ENCODE peak calls at places on chromosomes 16 and 17, in seven cellular contexts. P, Z, I, U, Y, Q and A are unnamed samples.

GRCh38 chr16:12137344-12138094 is 161.0 kb downstream of the SNX29 start:
- ATAC-seq in P (no peak), Z (no peak), I (no peak), U (no peak), Y (peak), Q (peak), A (no peak)

GRCh38 chr16:22685162-22685830 is 128.7 kb upstream of the HS3ST2 start:
- ATAC-seq in P (peak), Z (no peak), I (no peak), U (no peak), Y (peak), Q (peak), A (peak)

GRCh38 chr17:50911890-50912289 is 45.7 kb upstream of the TOB1 start:
- ATAC-seq in P (no peak), Z (no peak), I (peak), U (no peak), Y (no peak), Q (no peak), A (no peak)

GRCh38 chr16:17294856-17295255 is 175.9 kb downstream of the XYLT1 start:
- ATAC-seq in P (peak), Z (no peak), I (no peak), U (no peak), Y (no peak), Q (no peak), A (no peak)

GRCh38 chr17:77345260-77345910 is 204.6 kb downstream of the SEC14L1 start:
- ATAC-seq in P (no peak), Z (no peak), I (peak), U (no peak), Y (peak), Q (peak), A (no peak)

GRCh38 chr16:50666658-50667496 is 14.2 kb downstream of the SNX20 start:
- ATAC-seq in P (peak), Z (peak), I (no peak), U (peak), Y (no peak), Q (no peak), A (peak)

GRCh38 chr16:35182043-35182677 is 1722.7 kb downstream of the TP53TG3F start:
- ATAC-seq in P (no peak), Z (no peak), I (no peak), U (no peak), Y (no peak), Q (no peak), A (no peak)

GRCh38 chr17:4678448-4679026 is 25.4 kb downstream of the PELP1 start:
- ATAC-seq in P (peak), Z (peak), I (peak), U (peak), Y (no peak), Q (peak), A (peak)

GRCh38 chr17:27771576-27771975 is 28.8 kb downstream of the NOS2 start:
- ATAC-seq in P (no peak), Z (no peak), I (no peak), U (no peak), Y (no peak), Q (no peak), A (no peak)

GRCh38 chr17:7080445-7081041 is 492 bp upstream of the CLEC10A start:
- ATAC-seq in P (peak), Z (no peak), I (no peak), U (no peak), Y (peak), Q (peak), A (no peak)

GRCh38 chr16:88508868-88509748 is 56.0 kb downstream of the ZFPM1 start:
- ATAC-seq in P (no peak), Z (no peak), I (no peak), U (no peak), Y (no peak), Q (peak), A (peak)

GRCh38 chr17:4101127-4101798 is 41.6 kb downstream of the ZZEF1 start:
- ATAC-seq in P (peak), Z (no peak), I (peak), U (no peak), Y (peak), Q (peak), A (peak)

GRCh38 chr17:62995377-62995885 is 29.4 kb downstream of the TANC2 start:
- ATAC-seq in P (peak), Z (peak), I (peak), U (peak), Y (peak), Q (peak), A (no peak)

GRCh38 chr16:76059186-76059585 is 218.0 kb upstream of the CNTNAP4 start:
- ATAC-seq in P (no peak), Z (no peak), I (no peak), U (no peak), Y (no peak), Q (no peak), A (no peak)

GRCh38 chr16:18853694-18854093 is 52.3 kb upstream of the ARL6IP1 start:
- ATAC-seq in P (no peak), Z (peak), I (no peak), U (peak), Y (no peak), Q (no peak), A (no peak)

GRCh38 chr17:9470171-9470570 is 105.4 kb downstream of the STX8 start:
- ATAC-seq in P (no peak), Z (peak), I (no peak), U (peak), Y (no peak), Q (peak), A (no peak)

GRCh38 chr16:47732806-47733150 is 271.6 kb downstream of the PHKB start:
- ATAC-seq in P (no peak), Z (peak), I (no peak), U (peak), Y (no peak), Q (peak), A (no peak)

GRCh38 chr16:15770512-15770911 is 86.3 kb downstream of the MYH11 start:
- ATAC-seq in P (no peak), Z (no peak), I (no peak), U (no peak), Y (peak), Q (peak), A (no peak)

GRCh38 chr16:48381201-48381600 is 4.0 kb downstream of the SIAH1 start:
- ATAC-seq in P (no peak), Z (no peak), I (no peak), U (no peak), Y (no peak), Q (no peak), A (no peak)

GRCh38 chr17:17130077-17130844 is 75.9 kb downstream of the PLD6 start:
- ATAC-seq in P (no peak), Z (no peak), I (no peak), U (no peak), Y (no peak), Q (no peak), A (no peak)